ENCODE peak calls at places on chromosome 21, in five cellular contexts. G, D, P, E and X are unnamed samples.

GRCh38 chr21:44364151-44365053 is 11.0 kb downstream of the TRPM2 start:
- DNase-seq in E (no peak), D (no peak), G (no peak), P (no peak), X (no peak)

GRCh38 chr21:43735236-43736091 is 16.5 kb downstream of the PDXK start:
- DNase-seq in P (no peak), D (no peak), E (no peak), G (no peak), X (no peak)

GRCh38 chr21:38440746-38441145 is 57.5 kb downstream of the ERG start:
- DNase-seq in D (no peak), G (no peak), E (no peak), P (no peak), X (no peak)

GRCh38 chr21:44881586-44881939 is 8.1 kb upstream of the PTTG1IP start:
- DNase-seq in G (no peak), P (peak), D (no peak), E (no peak), X (peak)

GRCh38 chr21:14572206-14572780 is 26.2 kb upstream of the SAMSN1 start:
- DNase-seq in E (no peak), D (no peak), G (no peak), P (no peak), X (peak)

GRCh38 chr21:25643486-25643885 is 4.4 kb downstream of the JAM2 start:
- DNase-seq in E (no peak), P (no peak), D (no peak), G (no peak), X (no peak)

GRCh38 chr21:38913120-38913975 is 107.6 kb downstream of the ETS2 start:
- DNase-seq in D (no peak), P (peak), G (peak), E (no peak), X (no peak)

GRCh38 chr21:41583274-41583790 is 75.4 kb upstream of the TMPRSS2 start:
- DNase-seq in E (no peak), D (no peak), P (no peak), G (no peak), X (no peak)

GRCh38 chr21:17428484-17428869 is 84.4 kb upstream of the CXADR start:
- DNase-seq in P (no peak), E (no peak), G (no peak), D (peak), X (peak)

GRCh38 chr21:43012596-43012995 is 38.2 kb downstream of the PKNOX1 start:
- DNase-seq in G (no peak), E (no peak), D (no peak), P (no peak), X (no peak)

GRCh38 chr21:35373998-35374397 is 324.9 kb upstream of the RUNX1 start:
- DNase-seq in E (no peak), P (no peak), G (no peak), D (no peak), X (no peak)

GRCh38 chr21:42159560-42160110 is 59.3 kb upstream of the ABCG1 start:
- DNase-seq in P (no peak), D (no peak), G (no peak), E (no peak), X (no peak)

GRCh38 chr21:35563885-35564451 is 496.4 kb downstream of the SETD4 start:
- DNase-seq in E (no peak), P (peak), D (no peak), G (peak), X (no peak)

GRCh38 chr21:36150192-36150711 is 6.4 kb upstream of the DOP1B start:
- DNase-seq in D (peak), G (peak), E (no peak), P (no peak), X (peak)

GRCh38 chr21:35257413-35257812 is 208.3 kb upstream of the RUNX1 start:
- DNase-seq in E (no peak), D (no peak), P (peak), G (peak), X (no peak)

GRCh38 chr21:38740131-38740530 is 65.6 kb upstream of the ETS2 start:
- DNase-seq in G (no peak), D (no peak), E (no peak), P (no peak), X (no peak)

GRCh38 chr21:41929248-41929647 is 24.6 kb downstream of the C2CD2 start:
- DNase-seq in E (no peak), G (no peak), P (no peak), D (no peak), X (no peak)

GRCh38 chr21:35352066-35352770 is 303.1 kb upstream of the RUNX1 start:
- DNase-seq in G (no peak), P (no peak), D (no peak), E (no peak), X (no peak)

GRCh38 chr21:25647632-25648031 is 8.6 kb downstream of the JAM2 start:
- DNase-seq in G (no peak), E (no peak), D (no peak), P (no peak), X (no peak)

GRCh38 chr21:45071396-45072165 is 2.8 kb upstream of the ADARB1 start:
- DNase-seq in P (no peak), G (no peak), D (no peak), E (no peak), X (no peak)

GRCh38 chr21:44989538-44989888 is 49.7 kb downstream of the SLX9 start:
- DNase-seq in E (no peak), D (no peak), G (no peak), P (peak), X (no peak)

GRCh38 chr21:36188081-36188681 is 31.6 kb downstream of the DOP1B start:
- DNase-seq in G (peak), P (peak), E (no peak), D (no peak), X (no peak)

GRCh38 chr21:43278766-43279577 is 110.2 kb downstream of the CRYAA start:
- DNase-seq in E (no peak), P (no peak), G (peak), D (no peak), X (no peak)

GRCh38 chr21:43899307-43900077 is 34.5 kb downstream of the AGPAT3 start:
- DNase-seq in G (no peak), D (no peak), P (no peak), E (no peak), X (no peak)

GRCh38 chr21:25638634-25639166 is 358 bp upstream of the JAM2 start:
- DNase-seq in E (no peak), P (no peak), G (no peak), D (no peak), X (peak)

GRCh38 chr21:21230672-21231071 is 232.5 kb downstream of the NCAM2 start:
- DNase-seq in E (no peak), G (no peak), D (no peak), P (no peak), X (no peak)

GRCh38 chr21:42537106-42537742 is 23.6 kb downstream of the SLC37A1 start:
- DNase-seq in D (no peak), P (no peak), E (no peak), G (no peak), X (peak)

GRCh38 chr21:32094792-32095191 is 184.1 kb downstream of the MIS18A start:
- DNase-seq in E (no peak), D (no peak), G (no peak), P (no peak), X (no peak)

GRCh38 chr21:32101206-32101763 is 177.6 kb downstream of the MIS18A start:
- DNase-seq in E (no peak), P (no peak), D (no peak), G (no peak), X (no peak)

GRCh38 chr21:32099812-32100416 is 178.9 kb downstream of the MIS18A start:
- DNase-seq in P (no peak), G (no peak), E (no peak), D (no peak), X (peak)

GRCh38 chr21:32093758-32094463 is 184.9 kb downstream of the MIS18A start:
- DNase-seq in P (no peak), D (no peak), E (no peak), G (no peak), X (no peak)

DNA sequence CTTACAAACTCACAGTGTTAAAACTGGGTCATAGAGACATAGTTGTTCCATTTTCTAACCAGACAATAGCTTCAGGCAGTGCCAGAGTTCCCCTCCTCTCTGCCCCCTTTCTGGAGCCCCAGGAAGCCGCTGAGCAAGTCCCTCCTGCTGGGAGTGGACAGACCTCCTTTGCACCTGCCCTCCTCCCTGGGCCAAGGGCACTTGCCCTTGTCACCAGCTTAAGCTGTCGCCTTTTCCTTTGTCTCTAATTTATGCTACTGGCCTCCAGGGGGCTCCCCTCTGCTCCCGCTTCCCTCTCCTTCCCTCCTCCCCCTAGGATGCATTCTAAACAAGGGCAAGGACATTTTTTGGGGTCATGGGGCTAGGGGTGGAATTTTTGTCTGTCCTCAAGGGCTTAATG is 182.4 kb downstream of the MIS18A start:
- DNase-seq in G (no peak), D (no peak), P (peak), E (no peak), X (peak)
- TF ChIP-seq CTCF in G (peak), D (peak), P (peak), E (no peak), X (peak)

GRCh38 chr21:29196664-29197052 is 66.2 kb downstream of the MAP3K7CL start:
- DNase-seq in P (no peak), E (no peak), D (no peak), G (no peak), X (peak)
- H3K4me3 ChIP-seq in P (peak), E (no peak), D (peak), G (peak), X (peak)

DNA sequence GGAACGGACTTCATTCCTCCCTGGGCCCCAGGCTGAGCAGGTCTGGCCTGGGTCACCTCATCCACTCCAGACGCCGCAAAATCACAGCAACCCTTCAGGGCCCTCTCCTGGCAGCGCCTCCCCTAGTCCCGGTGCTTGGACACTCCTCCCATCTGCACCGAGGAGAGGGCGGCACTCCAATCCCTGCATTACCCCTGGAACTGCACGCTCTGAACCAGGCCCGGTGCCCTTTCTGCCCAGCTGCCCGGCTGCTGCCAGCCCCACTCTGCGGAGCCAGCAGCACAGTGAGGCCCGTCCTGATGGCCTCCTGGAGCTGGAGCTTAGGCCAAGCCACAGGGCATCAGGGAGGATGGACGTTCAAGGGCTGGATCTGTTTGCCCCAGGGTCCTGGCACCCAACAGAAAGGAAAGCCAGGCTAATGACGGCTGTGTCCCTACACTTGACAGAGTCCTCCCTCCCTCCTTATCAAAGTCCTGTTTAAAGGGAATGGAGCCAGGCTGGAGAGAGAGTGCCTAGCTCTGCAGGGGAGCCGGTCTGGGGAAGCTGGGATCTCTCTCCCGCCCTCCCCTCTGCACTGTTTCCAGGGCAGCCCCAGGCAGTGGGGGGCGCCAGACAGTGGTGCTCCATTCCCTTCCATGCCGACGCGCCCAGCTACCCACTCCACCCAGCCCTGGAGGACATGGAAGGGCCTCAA is 12.7 kb downstream of the COL6A2 start:
- DNase-seq in D (no peak), P (peak), E (no peak), G (peak), X (no peak)
- TF ChIP-seq CTCF in D (no peak), P (no peak), E (no peak), G (no peak), X (no peak)

GRCh38 chr21:33984021-33984481 is 68.4 kb upstream of the ATP5PO start:
- DNase-seq in G (no peak), D (peak), P (no peak), E (no peak), X (peak)

GRCh38 chr21:33977721-33978369 is 62.2 kb upstream of the ATP5PO start:
- DNase-seq in P (no peak), G (no peak), D (no peak), E (no peak), X (no peak)

GRCh38 chr21:33980276-33980916 is 64.8 kb upstream of the ATP5PO start:
- DNase-seq in E (no peak), P (no peak), G (no peak), D (no peak), X (no peak)

GRCh38 chr21:33978585-33978984 is 63.0 kb upstream of the ATP5PO start:
- DNase-seq in G (no peak), P (no peak), E (no peak), D (no peak), X (no peak)

GRCh38 chr21:33981341-33982101 is 65.9 kb upstream of the ATP5PO start:
- DNase-seq in D (no peak), G (no peak), E (no peak), P (peak), X (no peak)
- H3K4me3 ChIP-seq in D (no peak), G (no peak), E (no peak), P (no peak), X (no peak)

GRCh38 chr21:27580276-27580675 is 613.4 kb upstream of the ADAMTS5 start:
- DNase-seq in P (no peak), E (no peak), G (no peak), D (no peak), X (no peak)

GRCh38 chr21:27582246-27582945 is 615.5 kb upstream of the ADAMTS5 start:
- DNase-seq in P (no peak), E (no peak), G (no peak), D (no peak), X (no peak)

GRCh38 chr21:27578741-27579265 is 611.9 kb upstream of the ADAMTS5 start:
- DNase-seq in P (no peak), G (no peak), E (no peak), D (no peak), X (no peak)

GRCh38 chr21:27582946-27583270 is 616.0 kb upstream of the ADAMTS5 start:
- DNase-seq in G (no peak), D (no peak), E (no peak), P (no peak), X (no peak)

GRCh38 chr21:27581168-27581567 is 614.3 kb upstream of the ADAMTS5 start:
- DNase-seq in G (no peak), D (no peak), E (no peak), P (no peak), X (no peak)
- TF ChIP-seq CTCF in G (no peak), D (no peak), E (no peak), P (no peak), X (no peak)

DNA sequence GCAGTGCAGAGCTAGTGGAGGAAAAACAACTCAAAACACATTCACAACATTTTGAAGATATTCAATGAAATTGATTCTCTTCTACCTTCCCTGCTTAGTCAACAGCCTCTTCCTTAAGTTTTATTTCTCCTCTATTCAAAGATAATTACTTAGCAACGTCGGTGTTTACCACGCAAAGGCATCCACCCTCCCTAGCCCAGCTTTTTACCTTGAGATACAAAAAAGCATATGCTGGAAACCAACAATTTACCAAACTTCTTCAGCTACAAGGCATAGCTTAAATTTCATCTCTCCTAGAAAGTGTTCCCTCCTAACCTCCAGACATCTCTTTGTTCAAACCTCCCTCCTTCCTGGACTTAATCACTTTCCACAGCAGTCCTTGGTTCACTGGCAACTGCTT is 102.8 kb upstream of the SOD1 start:
- DNase-seq in D (no peak), P (no peak), G (no peak), E (no peak), X (no peak)
- H3K4me3 ChIP-seq in D (no peak), P (no peak), G (no peak), E (no peak), X (no peak)

GRCh38 chr21:37368536-37369279 is 2.1 kb downstream of the DYRK1A start:
- DNase-seq in D (no peak), P (no peak), E (no peak), G (no peak), X (peak)
- TF ChIP-seq CTCF in D (no peak), P (no peak), E (no peak), G (no peak), X (no peak)